ENCODE peak calls at places on chromosome 17, in six cellular contexts. One of them, this sample, is unnamed.

GRCh38 chr17:57553991-57554825 is 190.9 kb downstream of the CCDC182 start:
- DNase-seq in GM12878: no peak
- DNase-seq in endothelial cell of umbilical vein: no peak
- DNase-seq in K562: peak
- DNase-seq in A549: peak
- DNase-seq in HepG2: no peak
- DNase-seq in this sample: no peak

GRCh38 chr17:77840156-77840555 is 118.3 kb upstream of the TNRC6C start:
- DNase-seq in HepG2: no peak
- DNase-seq in endothelial cell of umbilical vein: peak
- DNase-seq in GM12878: no peak
- DNase-seq in K562: no peak
- DNase-seq in A549: no peak
- DNase-seq in this sample: no peak

GRCh38 chr17:21041753-21042433 is 918 bp downstream of the USP22 start:
- DNase-seq in A549: peak
- DNase-seq in K562: peak
- DNase-seq in endothelial cell of umbilical vein: peak
- DNase-seq in HepG2: peak
- DNase-seq in GM12878: no peak
- DNase-seq in this sample: peak

GRCh38 chr17:38786372-38786771 is 13.0 kb downstream of the PIP4K2B start:
- DNase-seq in GM12878: no peak
- DNase-seq in K562: no peak
- DNase-seq in A549: no peak
- DNase-seq in endothelial cell of umbilical vein: no peak
- DNase-seq in HepG2: no peak
- DNase-seq in this sample: no peak

GRCh38 chr17:79592198-79592597 is 18.7 kb downstream of the RBFOX3 start:
- DNase-seq in GM12878: no peak
- DNase-seq in K562: no peak
- DNase-seq in HepG2: no peak
- DNase-seq in A549: no peak
- DNase-seq in endothelial cell of umbilical vein: no peak
- DNase-seq in this sample: no peak

GRCh38 chr17:80416260-80416939 is 1.4 kb downstream of the ENDOV start:
- DNase-seq in A549: no peak
- DNase-seq in HepG2: no peak
- DNase-seq in endothelial cell of umbilical vein: no peak
- DNase-seq in GM12878: no peak
- DNase-seq in K562: no peak
- DNase-seq in this sample: no peak

GRCh38 chr17:44865921-44866320 is 18.2 kb downstream of the HIGD1B start:
- DNase-seq in endothelial cell of umbilical vein: no peak
- DNase-seq in A549: no peak
- DNase-seq in GM12878: no peak
- DNase-seq in HepG2: no peak
- DNase-seq in K562: no peak
- DNase-seq in this sample: no peak

GRCh38 chr17:63780507-63780906 is 6.5 kb downstream of the DDX42 start:
- DNase-seq in K562: no peak
- DNase-seq in endothelial cell of umbilical vein: peak
- DNase-seq in GM12878: no peak
- DNase-seq in HepG2: no peak
- DNase-seq in A549: peak
- DNase-seq in this sample: no peak

GRCh38 chr17:72580321-72581127 is 459.7 kb downstream of the SOX9 start:
- DNase-seq in K562: no peak
- DNase-seq in endothelial cell of umbilical vein: no peak
- DNase-seq in A549: peak
- DNase-seq in GM12878: no peak
- DNase-seq in HepG2: peak
- DNase-seq in this sample: no peak

GRCh38 chr17:48335858-48336500 is 94.0 kb downstream of the SKAP1 start:
- DNase-seq in endothelial cell of umbilical vein: peak
- DNase-seq in K562: peak
- DNase-seq in GM12878: peak
- DNase-seq in A549: peak
- DNase-seq in HepG2: peak
- DNase-seq in this sample: peak

GRCh38 chr17:56125830-56126819 is 27.1 kb upstream of the ANKFN1 start:
- DNase-seq in GM12878: no peak
- DNase-seq in K562: no peak
- DNase-seq in A549: peak
- DNase-seq in endothelial cell of umbilical vein: peak
- DNase-seq in HepG2: peak
- DNase-seq in this sample: peak

GRCh38 chr17:7004398-7005253 is 7.8 kb upstream of the RNASEK start:
- DNase-seq in HepG2: peak
- DNase-seq in K562: peak
- DNase-seq in GM12878: peak
- DNase-seq in endothelial cell of umbilical vein: peak
- DNase-seq in A549: peak
- DNase-seq in this sample: peak

GRCh38 chr17:79160980-79161621 is 86.5 kb downstream of the ENGASE start:
- DNase-seq in GM12878: no peak
- DNase-seq in K562: peak
- DNase-seq in HepG2: no peak
- DNase-seq in A549: no peak
- DNase-seq in endothelial cell of umbilical vein: peak
- DNase-seq in this sample: peak

GRCh38 chr17:927611-928461 is 51.7 kb downstream of the NXN start:
- DNase-seq in GM12878: no peak
- DNase-seq in K562: no peak
- DNase-seq in HepG2: no peak
- DNase-seq in endothelial cell of umbilical vein: peak
- DNase-seq in A549: peak
- DNase-seq in this sample: peak

GRCh38 chr17:1110844-1111598 is 68.8 kb downstream of the ABR start:
- DNase-seq in GM12878: no peak
- DNase-seq in endothelial cell of umbilical vein: peak
- DNase-seq in HepG2: peak
- DNase-seq in A549: peak
- DNase-seq in K562: no peak
- DNase-seq in this sample: peak

GRCh38 chr17:81966343-81967243 is 5.6 kb upstream of the NOTUM start:
- DNase-seq in HepG2: peak
- DNase-seq in A549: no peak
- DNase-seq in endothelial cell of umbilical vein: no peak
- DNase-seq in K562: no peak
- DNase-seq in GM12878: no peak
- DNase-seq in this sample: peak

GRCh38 chr17:45441536-45442310 is 9.1 kb upstream of the ARHGAP27 start:
- DNase-seq in HepG2: no peak
- DNase-seq in endothelial cell of umbilical vein: no peak
- DNase-seq in A549: no peak
- DNase-seq in GM12878: no peak
- DNase-seq in K562: no peak
- DNase-seq in this sample: no peak

GRCh38 chr17:55540414-55541091 is 29.3 kb upstream of the SMIM36 start:
- DNase-seq in HepG2: no peak
- DNase-seq in endothelial cell of umbilical vein: peak
- DNase-seq in GM12878: no peak
- DNase-seq in A549: peak
- DNase-seq in K562: no peak
- DNase-seq in this sample: no peak

GRCh38 chr17:74919440-74920305 is 3.4 kb downstream of the USH1G start:
- DNase-seq in A549: peak
- DNase-seq in GM12878: no peak
- DNase-seq in endothelial cell of umbilical vein: no peak
- DNase-seq in HepG2: peak
- DNase-seq in K562: no peak
- DNase-seq in this sample: no peak
- TF ChIP-seq MYC in A549: no peak
- TF ChIP-seq MYC in GM12878: no peak
- TF ChIP-seq MYC in endothelial cell of umbilical vein: no peak
- TF ChIP-seq MYC in HepG2: peak
- TF ChIP-seq MYC in K562: no peak
- TF ChIP-seq MYC in this sample: no peak

GRCh38 chr17:76598004-76598439 is 12.4 kb upstream of the ST6GALNAC2 start:
- DNase-seq in HepG2: peak
- DNase-seq in K562: no peak
- DNase-seq in A549: no peak
- DNase-seq in endothelial cell of umbilical vein: no peak
- DNase-seq in GM12878: no peak
- DNase-seq in this sample: peak

GRCh38 chr17:76593964-76594363 is 8.3 kb upstream of the ST6GALNAC2 start:
- DNase-seq in K562: no peak
- DNase-seq in GM12878: no peak
- DNase-seq in endothelial cell of umbilical vein: no peak
- DNase-seq in HepG2: no peak
- DNase-seq in A549: no peak
- DNase-seq in this sample: no peak

GRCh38 chr17:76599699-76600460 is 14.2 kb upstream of the ST6GALNAC2 start:
- DNase-seq in HepG2: no peak
- DNase-seq in endothelial cell of umbilical vein: peak
- DNase-seq in A549: no peak
- DNase-seq in K562: no peak
- DNase-seq in GM12878: no peak
- DNase-seq in this sample: peak

GRCh38 chr17:76594676-76595075 is 9.0 kb upstream of the ST6GALNAC2 start:
- DNase-seq in GM12878: no peak
- DNase-seq in A549: no peak
- DNase-seq in endothelial cell of umbilical vein: no peak
- DNase-seq in HepG2: no peak
- DNase-seq in K562: no peak
- DNase-seq in this sample: no peak

DNA sequence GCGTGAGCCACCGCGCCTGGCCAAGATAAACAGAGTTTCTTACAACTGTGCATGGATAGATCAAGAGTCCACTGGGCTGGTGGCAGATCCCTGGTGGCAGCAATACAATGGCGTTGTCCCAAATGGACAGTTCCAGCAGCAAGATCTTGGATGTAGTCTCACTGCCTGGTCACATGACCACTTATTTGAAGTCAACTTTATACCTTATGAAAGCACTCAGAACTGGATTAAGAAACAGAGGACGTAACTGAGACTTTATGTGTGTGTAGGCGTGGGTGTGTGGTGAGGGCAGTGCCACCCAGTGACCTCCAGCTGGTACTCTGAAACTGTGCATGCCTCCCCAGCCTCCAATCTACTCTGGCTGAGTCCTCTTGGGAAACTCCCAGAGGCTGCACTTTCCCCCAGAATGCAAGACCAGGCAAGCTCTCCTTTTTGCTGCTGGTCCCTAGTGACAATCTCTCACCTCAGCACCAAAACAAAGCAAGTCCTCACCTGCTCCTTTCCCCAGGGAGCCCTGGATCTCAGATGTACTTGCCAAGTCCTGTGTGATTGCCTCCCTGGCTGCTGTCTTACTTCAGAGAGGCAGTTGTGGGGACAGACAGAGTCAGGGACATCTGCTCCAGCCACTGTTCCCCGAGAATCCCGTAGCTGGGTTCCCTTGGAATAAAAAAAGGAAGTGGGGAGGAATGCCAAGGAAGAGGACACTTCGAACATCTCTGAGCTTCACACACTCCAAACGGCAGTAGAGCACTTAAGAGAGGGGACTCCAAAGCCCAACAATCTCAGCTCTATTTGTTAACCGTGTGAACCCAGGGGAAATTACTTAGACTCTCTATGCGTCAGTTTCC is 11.7 kb upstream of the ST6GALNAC2 start:
- DNase-seq in GM12878: peak
- DNase-seq in endothelial cell of umbilical vein: no peak
- DNase-seq in A549: no peak
- DNase-seq in HepG2: peak
- DNase-seq in K562: no peak
- DNase-seq in this sample: peak
- TF ChIP-seq MYC in GM12878: no peak
- TF ChIP-seq MYC in endothelial cell of umbilical vein: no peak
- TF ChIP-seq MYC in A549: no peak
- TF ChIP-seq MYC in HepG2: no peak
- TF ChIP-seq MYC in K562: no peak
- TF ChIP-seq MYC in this sample: no peak

GRCh38 chr17:46819906-46820351 is 1.4 kb upstream of the WNT3 start:
- DNase-seq in K562: no peak
- DNase-seq in A549: no peak
- DNase-seq in HepG2: no peak
- DNase-seq in GM12878: no peak
- DNase-seq in endothelial cell of umbilical vein: no peak
- DNase-seq in this sample: no peak
- TF ChIP-seq MYC in K562: no peak
- TF ChIP-seq MYC in A549: no peak
- TF ChIP-seq MYC in HepG2: no peak
- TF ChIP-seq MYC in GM12878: no peak
- TF ChIP-seq MYC in endothelial cell of umbilical vein: no peak
- TF ChIP-seq MYC in this sample: no peak

DNA sequence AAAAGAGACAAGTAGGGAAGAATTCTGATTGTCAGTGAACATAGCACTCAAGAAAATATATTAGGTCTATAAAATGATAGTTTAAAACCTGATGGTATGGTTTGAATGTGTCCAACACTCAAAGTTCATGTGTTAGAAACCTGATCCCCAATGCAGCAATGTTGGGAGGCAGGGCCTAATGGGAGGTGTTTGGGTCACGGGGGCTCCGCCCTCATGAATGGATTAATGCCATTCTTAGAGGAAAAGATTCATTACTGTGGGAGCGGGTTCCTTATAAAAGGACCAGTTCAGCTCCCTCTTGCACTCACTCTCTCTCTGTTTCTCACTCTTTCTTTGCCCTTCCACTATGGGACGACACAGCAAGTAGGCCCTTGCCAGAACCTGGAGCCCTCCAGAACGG is 41.5 kb upstream of the SLC47A1 start:
- DNase-seq in K562: no peak
- DNase-seq in A549: no peak
- DNase-seq in endothelial cell of umbilical vein: no peak
- DNase-seq in HepG2: no peak
- DNase-seq in GM12878: no peak
- DNase-seq in this sample: no peak
- TF ChIP-seq MYC in K562: no peak
- TF ChIP-seq MYC in A549: no peak
- TF ChIP-seq MYC in endothelial cell of umbilical vein: no peak
- TF ChIP-seq MYC in HepG2: no peak
- TF ChIP-seq MYC in GM12878: no peak
- TF ChIP-seq MYC in this sample: no peak

DNA sequence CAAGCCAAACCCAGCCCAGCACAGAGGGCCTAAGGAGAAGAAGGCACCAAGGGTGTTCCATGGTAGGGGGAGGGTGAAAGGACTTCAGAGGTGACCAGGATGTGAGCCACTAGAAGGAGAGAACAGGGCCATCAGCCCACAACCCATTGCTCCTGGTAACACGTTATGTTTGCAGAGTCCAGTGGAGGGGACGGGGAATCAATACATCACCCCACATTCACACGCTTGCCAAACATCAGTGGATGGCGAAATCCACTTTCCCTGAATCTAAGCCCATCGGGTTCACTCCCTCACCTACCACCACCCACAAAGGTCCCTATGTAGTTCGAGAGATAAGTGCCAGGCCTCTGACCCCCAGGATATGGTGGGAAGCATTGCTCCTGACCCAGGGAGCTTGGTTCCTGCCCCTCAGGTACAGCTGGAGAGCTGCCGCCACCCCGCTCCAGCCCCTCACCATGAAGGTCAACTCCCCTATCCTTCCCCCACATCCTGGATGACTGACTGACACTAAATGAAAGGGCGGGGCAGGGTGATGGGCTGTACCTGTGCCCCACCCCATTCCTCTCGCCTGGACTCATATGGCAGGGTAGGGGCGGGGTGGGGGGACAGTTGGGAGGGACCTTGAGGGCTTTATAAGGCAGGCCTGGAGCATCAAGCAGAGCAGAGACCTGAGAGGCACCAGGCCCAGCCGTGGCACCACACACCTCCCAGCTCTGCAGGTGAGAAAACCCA is at the start of gene GAST:
- DNase-seq in K562: no peak
- DNase-seq in A549: no peak
- DNase-seq in HepG2: no peak
- DNase-seq in endothelial cell of umbilical vein: no peak
- DNase-seq in GM12878: no peak
- DNase-seq in this sample: no peak
- TF ChIP-seq MYC in K562: no peak
- TF ChIP-seq MYC in A549: no peak
- TF ChIP-seq MYC in HepG2: no peak
- TF ChIP-seq MYC in endothelial cell of umbilical vein: no peak
- TF ChIP-seq MYC in GM12878: no peak
- TF ChIP-seq MYC in this sample: no peak